ENCODE peak calls at places on chromosomes 7 and 10, in ten cellular contexts. C is IMR-90; L is mammary epithelial cell; U is left lung; W is CD8-positive, alpha-beta T cell; D is Panc1; P is fibroblast of lung; Z is left ventricle myocardium inferior; R is GM12878; T is A673. B is an unnamed sample.

GRCh38 chr10:31129261-31129660 is 97.6 kb upstream of the ZNF438 start:
- DNase-seq in C (peak), L (no peak), U (no peak), W (no peak), D (no peak), P (peak), Z (no peak), R (no peak), T (peak), B (peak)

GRCh38 chr7:108326938-108327337 is 129.3 kb downstream of the NRCAM start:
- DNase-seq in C (no peak), L (no peak), U (no peak), W (no peak), D (no peak), P (no peak), Z (no peak), R (no peak), T (no peak), B (no peak)

GRCh38 chr10:70589762-70590662 is 12.5 kb downstream of the PRF1 start:
- DNase-seq in C (peak), L (no peak), U (no peak), W (no peak), D (no peak), P (peak), Z (peak), R (no peak), T (no peak), B (no peak)

GRCh38 chr10:105239311-105240215 is 598.5 kb downstream of the SORCS3 start:
- DNase-seq in C (no peak), L (no peak), U (no peak), W (no peak), D (no peak), P (no peak), Z (peak), R (no peak), T (no peak), B (no peak)

GRCh38 chr10:29710128-29710527 is 75.4 kb upstream of the SVIL start:
- DNase-seq in C (no peak), L (no peak), U (no peak), W (no peak), D (no peak), P (no peak), Z (no peak), R (no peak), T (no peak), B (no peak)

GRCh38 chr10:49512121-49512809 is 26.7 kb downstream of the ERCC6 start:
- DNase-seq in C (peak), L (peak), U (no peak), W (no peak), D (peak), P (peak), Z (no peak), R (no peak), T (peak), B (no peak)

GRCh38 chr7:111030358-111030735 is 60.6 kb upstream of the LRRN3 start:
- DNase-seq in C (no peak), L (no peak), U (no peak), W (no peak), D (no peak), P (peak), Z (no peak), R (no peak), T (no peak), B (no peak)

GRCh38 chr10:110524179-110524863 is 26.6 kb downstream of the DUSP5 start:
- DNase-seq in C (no peak), L (no peak), U (no peak), W (no peak), D (no peak), P (no peak), Z (no peak), R (no peak), T (no peak), B (peak)

GRCh38 chr10:85170026-85170425 is 841.6 kb downstream of the CCSER2 start:
- DNase-seq in C (no peak), L (no peak), U (no peak), W (no peak), D (no peak), P (no peak), Z (no peak), R (no peak), T (no peak), B (no peak)

GRCh38 chr7:16592395-16592794 is 53.2 kb downstream of the ANKMY2 start:
- DNase-seq in C (peak), L (no peak), U (no peak), W (no peak), D (no peak), P (no peak), Z (no peak), R (no peak), T (no peak), B (no peak)

GRCh38 chr10:36281871-36282331 is 639.8 kb upstream of the FZD8 start:
- DNase-seq in C (peak), L (no peak), U (no peak), W (no peak), D (no peak), P (peak), Z (no peak), R (no peak), T (no peak), B (no peak)

GRCh38 chr10:79929409-79929904 is 19.4 kb downstream of the SFTPD start:
- DNase-seq in C (peak), L (peak), U (peak), W (peak), D (peak), P (peak), Z (peak), R (no peak), T (peak), B (peak)

GRCh38 chr10:112092529-112092928 is 91.0 kb downstream of the GPAM start:
- DNase-seq in C (no peak), L (no peak), U (no peak), W (no peak), D (no peak), P (no peak), Z (no peak), R (no peak), T (no peak), B (no peak)

GRCh38 chr7:1247527-1248041 is 14.9 kb downstream of the UNCX start:
- DNase-seq in C (no peak), L (no peak), U (peak), W (no peak), D (no peak), P (no peak), Z (no peak), R (no peak), T (peak), B (no peak)

GRCh38 chr7:127629268-127629854 is 11.4 kb upstream of the PAX4 start:
- DNase-seq in C (no peak), L (no peak), U (no peak), W (peak), D (no peak), P (no peak), Z (no peak), R (no peak), T (no peak), B (no peak)

GRCh38 chr10:4512557-4513286 is 313.3 kb upstream of the AKR1E2 start:
- DNase-seq in C (peak), L (peak), U (no peak), W (no peak), D (no peak), P (peak), Z (peak), R (no peak), T (peak), B (peak)

GRCh38 chr7:116273918-116274301 is 63.6 kb downstream of the TES start:
- DNase-seq in C (no peak), L (no peak), U (no peak), W (no peak), D (no peak), P (no peak), Z (no peak), R (no peak), T (no peak), B (no peak)
- H3K27ac ChIP-seq in C (no peak), L (no peak), U (peak), W (no peak), D (peak), P (peak), Z (no peak), R (no peak), T (no peak), B (no peak)

GRCh38 chr10:133309720-133310398 is 1.1 kb downstream of the ZNF511 start:
- DNase-seq in C (no peak), L (no peak), U (peak), W (no peak), D (no peak), P (no peak), Z (peak), R (no peak), T (no peak), B (no peak)
- H3K4me3 ChIP-seq in C (no peak), L (peak), U (peak), W (peak), D (peak), P (no peak), Z (no peak), R (peak), T (no peak), B (no peak)

GRCh38 chr10:32210306-32211045 is 136.5 kb downstream of the EPC1 start:
- DNase-seq in C (peak), L (peak), U (peak), W (no peak), D (no peak), P (peak), Z (no peak), R (no peak), T (peak), B (no peak)

GRCh38 chr10:32211046-32211363 is 136.0 kb downstream of the EPC1 start:
- DNase-seq in C (no peak), L (no peak), U (no peak), W (no peak), D (no peak), P (no peak), Z (no peak), R (no peak), T (no peak), B (no peak)

GRCh38 chr10:32205666-32206065 is 141.3 kb downstream of the EPC1 start:
- DNase-seq in C (peak), L (no peak), U (no peak), W (no peak), D (no peak), P (peak), Z (no peak), R (no peak), T (no peak), B (no peak)

GRCh38 chr10:32204606-32205005 is 142.4 kb downstream of the EPC1 start:
- DNase-seq in C (no peak), L (no peak), U (no peak), W (no peak), D (no peak), P (no peak), Z (no peak), R (no peak), T (no peak), B (no peak)

GRCh38 chr10:32207544-32207943 is 139.4 kb downstream of the EPC1 start:
- DNase-seq in C (peak), L (peak), U (no peak), W (peak), D (no peak), P (peak), Z (peak), R (no peak), T (peak), B (no peak)
- TF ChIP-seq CTCF in C (peak), L (peak), U (peak), W (peak), D (peak), P (peak), Z (peak), R (peak), T (peak), B (peak)

DNA sequence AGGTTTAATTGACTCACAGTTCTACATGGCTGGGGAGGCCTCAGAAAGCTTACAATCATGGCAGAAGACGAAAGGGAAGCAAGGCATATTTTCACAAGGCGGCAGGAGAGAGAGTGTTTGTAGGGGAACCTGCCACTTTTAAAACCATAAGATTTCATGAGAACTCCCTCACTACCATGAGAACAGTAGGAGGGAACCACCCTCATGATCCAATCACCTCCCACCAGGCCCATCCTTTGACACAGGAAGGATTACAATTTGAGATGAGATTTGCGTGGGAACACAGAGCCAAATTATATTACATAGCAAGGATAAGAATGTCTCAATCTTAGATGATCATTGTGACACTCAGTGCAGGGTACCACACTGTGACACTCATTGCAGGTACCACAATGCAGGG is 44.2 kb downstream of the MRPL32 start:
- DNase-seq in C (no peak), L (no peak), U (no peak), W (no peak), D (no peak), P (no peak), Z (no peak), R (no peak), T (peak), B (no peak)
- H3K27ac ChIP-seq in C (no peak), L (no peak), U (no peak), W (no peak), D (no peak), P (no peak), Z (no peak), R (no peak), T (no peak), B (no peak)

GRCh38 chr10:88978463-88978862 is 12.1 kb upstream of the FAS start:
- DNase-seq in C (no peak), L (no peak), U (no peak), W (no peak), D (no peak), P (no peak), Z (no peak), R (no peak), T (no peak), B (no peak)

GRCh38 chr10:88974012-88974411 is 16.6 kb upstream of the FAS start:
- DNase-seq in C (peak), L (no peak), U (no peak), W (no peak), D (no peak), P (peak), Z (no peak), R (no peak), T (no peak), B (no peak)

GRCh38 chr10:88974446-88975376 is 15.9 kb upstream of the FAS start:
- DNase-seq in C (peak), L (peak), U (no peak), W (no peak), D (no peak), P (no peak), Z (no peak), R (no peak), T (no peak), B (no peak)

GRCh38 chr10:88971668-88972067 is 18.9 kb upstream of the FAS start:
- DNase-seq in C (peak), L (no peak), U (no peak), W (no peak), D (no peak), P (no peak), Z (no peak), R (no peak), T (no peak), B (no peak)

DNA sequence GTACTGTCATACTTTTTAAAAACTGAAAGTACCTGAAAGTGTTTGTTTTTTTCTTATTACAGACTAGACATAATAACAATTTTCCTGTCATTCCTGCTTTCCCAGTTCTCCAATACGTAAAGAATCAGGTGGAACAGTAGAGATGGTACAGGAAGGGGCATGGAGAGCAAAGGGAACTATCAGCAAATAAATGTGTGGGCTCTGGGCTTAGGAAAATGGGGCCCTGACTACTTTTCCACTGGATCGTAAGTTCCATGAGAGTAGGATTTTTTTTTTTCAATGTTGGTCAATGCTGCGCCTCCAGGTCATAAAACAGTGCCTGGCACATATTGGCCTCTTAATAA is 15.2 kb upstream of the FAS start:
- DNase-seq in C (no peak), L (no peak), U (no peak), W (no peak), D (no peak), P (no peak), Z (no peak), R (no peak), T (no peak), B (no peak)
- H3K4me3 ChIP-seq in C (peak), L (peak), U (peak), W (peak), D (peak), P (peak), Z (peak), R (peak), T (peak), B (peak)

GRCh38 chr7:100049441-100050291 is at the start of gene ZSCAN21:
- DNase-seq in C (peak), L (peak), U (peak), W (peak), D (peak), P (peak), Z (peak), R (peak), T (peak), B (peak)
- TF ChIP-seq CTCF in C (peak), L (peak), U (no peak), W (no peak), D (peak), P (no peak), Z (peak), R (peak), T (peak), B (peak)